ENCODE peak calls at places on chromosomes 12 and 14, in four cellular contexts. U, B, T and C are unnamed samples.

GRCh38 chr14:24913746-24914145 is 136.2 kb downstream of the STXBP6 start:
- DNase-seq in U (no peak), B (no peak), T (no peak), C (no peak)

GRCh38 chr12:129887047-129887568 is 16.7 kb downstream of the TMEM132D start:
- DNase-seq in U (peak; percentile 49), B (no peak), T (peak; percentile 62), C (no peak)

GRCh38 chr12:67434653-67435375 is 165.7 kb downstream of the CAND1 start:
- DNase-seq in U (peak; percentile 66), B (no peak), T (peak; percentile 99), C (peak; percentile 67)

GRCh38 chr14:104420990-104421389 is 158.6 kb upstream of the C14orf180 start:
- DNase-seq in U (no peak), B (no peak), T (no peak), C (no peak)

GRCh38 chr12:94586589-94587259 is 63.6 kb downstream of the TMCC3 start:
- DNase-seq in U (no peak), B (no peak), T (peak; percentile 76), C (no peak)

GRCh38 chr12:13386269-13387039 is 189.9 kb downstream of the EMP1 start:
- DNase-seq in U (no peak), B (no peak), T (no peak), C (no peak)

GRCh38 chr12:104957388-104958008 is 592 bp downstream of the SLC41A2 start:
- DNase-seq in U (no peak), B (peak; percentile 63), T (no peak), C (no peak)

GRCh38 chr14:98931911-98932310 is 340.1 kb downstream of the BCL11B start:
- DNase-seq in U (no peak), B (no peak), T (no peak), C (no peak)

GRCh38 chr12:108425238-108425795 is 86.2 kb upstream of the CMKLR1 start:
- DNase-seq in U (no peak), B (peak; percentile 54), T (no peak), C (no peak)

GRCh38 chr12:11658796-11659195 is 9.3 kb downstream of the ETV6 start:
- DNase-seq in U (no peak), B (no peak), T (peak; percentile 94), C (peak; percentile 67)

GRCh38 chr14:71753126-71753830 is 179.0 kb upstream of the RGS6 start:
- DNase-seq in U (peak; percentile 92), B (peak; percentile 96), T (peak; percentile 84), C (peak; percentile 68)

GRCh38 chr14:99203801-99204200 is 68.2 kb downstream of the BCL11B start:
- DNase-seq in U (no peak), B (no peak), T (no peak), C (no peak)

GRCh38 chr12:47303207-47303606 is 223.4 kb upstream of the AMIGO2 start:
- DNase-seq in U (no peak), B (no peak), T (peak; percentile 83), C (no peak)

GRCh38 chr14:99644723-99645544 is at the start of gene HHIPL1:
- DNase-seq in U (peak; percentile 48), B (peak; percentile 58), T (peak; percentile 64), C (no peak)

GRCh38 chr14:99733221-99733550 is 49.1 kb downstream of the CYP46A1 start:
- DNase-seq in U (no peak), B (no peak), T (no peak), C (no peak)

GRCh38 chr14:33806905-33807304 is 144.0 kb downstream of the EGLN3 start:
- DNase-seq in U (no peak), B (no peak), T (no peak), C (no peak)

GRCh38 chr12:5260591-5261086 is 171.3 kb upstream of the NTF3 start:
- DNase-seq in U (peak; percentile 31), B (no peak), T (no peak), C (no peak)

GRCh38 chr14:106790189-106791036 is 1264.0 kb downstream of the TMEM121 start:
- DNase-seq in U (no peak), B (peak; percentile 24), T (no peak), C (peak; percentile 32)

GRCh38 chr12:100779191-100779590 is 15.4 kb upstream of the ANO4 start:
- DNase-seq in U (no peak), B (no peak), T (no peak), C (no peak)

GRCh38 chr12:89064780-89065179 is 287.5 kb downstream of the DUSP6 start:
- DNase-seq in U (no peak), B (no peak), T (peak; percentile 66), C (peak; percentile 95)

GRCh38 chr14:99718811-99719192 is 34.7 kb downstream of the CYP46A1 start:
- DNase-seq in U (no peak), B (no peak), T (no peak), C (no peak)

GRCh38 chr12:52903285-52903854 is 1.5 kb downstream of the KRT8 start:
- DNase-seq in U (peak; percentile 87), B (peak; percentile 94), T (peak; percentile 84), C (peak; percentile 76)

GRCh38 chr14:73757381-73757780 is 43.2 kb upstream of the PNMA1 start:
- DNase-seq in U (no peak), B (no peak), T (no peak), C (no peak)

GRCh38 chr12:1197264-1198018 is 206.4 kb downstream of the ERC1 start:
- DNase-seq in U (no peak), B (no peak), T (peak; percentile 86), C (peak; percentile 96)

GRCh38 chr12:356276-356988 is 32.7 kb downstream of the KDM5A start:
- DNase-seq in U (no peak), B (no peak), T (peak; percentile 74), C (peak; percentile 36)

GRCh38 chr14:93984987-93985410 is 8.6 kb upstream of the ASB2 start:
- DNase-seq in U (peak; percentile 74), B (peak; percentile 69), T (peak; percentile 97), C (peak; percentile 54)

GRCh38 chr12:52358575-52359350 is 8.5 kb downstream of the KRT85 start:
- DNase-seq in U (no peak), B (no peak), T (peak; percentile 11), C (no peak)

GRCh38 chr12:56129210-56129691 is 1.2 kb downstream of the ESYT1 start:
- DNase-seq in U (peak; percentile 76), B (peak; percentile 77), T (peak; percentile 51), C (peak; percentile 54)

GRCh38 chr14:24238123-24238522 is 4.3 kb downstream of the TINF2 start:
- DNase-seq in U (peak; percentile 44), B (no peak), T (no peak), C (peak; percentile 79)

GRCh38 chr12:127108360-127109215 is 1158.4 kb upstream of the TMEM132C start:
- DNase-seq in U (peak; percentile 79), B (peak; percentile 59), T (peak; percentile 48), C (peak; percentile 60)

GRCh38 chr12:57772429-57773322 is at the start of gene EEF1AKMT3:
- DNase-seq in U (peak; percentile 70), B (peak; percentile 73), T (peak; percentile 54), C (peak; percentile 70)

GRCh38 chr12:97148941-97149559 is 242.0 kb downstream of the NEDD1 start:
- DNase-seq in U (peak; percentile 85), B (peak; percentile 89), T (peak; percentile 27), C (peak; percentile 26)

DNA sequence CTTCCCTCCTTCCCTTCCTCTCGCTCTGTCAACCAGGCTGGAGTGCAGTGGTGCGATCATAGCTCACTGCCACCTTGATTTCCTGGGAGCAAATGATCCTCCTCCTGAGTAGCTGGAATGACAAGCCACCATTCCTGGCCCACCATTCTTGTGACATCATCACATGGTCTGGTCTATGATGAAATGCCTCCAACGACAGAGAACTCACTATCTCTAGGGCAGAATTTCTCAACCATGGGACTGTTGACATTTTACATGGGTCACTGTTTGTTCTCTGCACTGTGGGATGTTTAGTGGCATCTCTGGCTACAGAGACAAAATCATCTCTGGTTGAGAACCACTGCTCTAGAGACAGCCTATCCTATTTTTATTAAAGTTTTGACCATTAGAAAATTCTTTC is 9.7 kb downstream of the VRK1 start:
- DNase-seq in U (peak; percentile 13), B (no peak), T (no peak), C (no peak)
- H3K27ac ChIP-seq in U (no peak overlapping the region), B (no peak overlapping the region), T (no peak overlapping the region), C (no peak overlapping the region)

GRCh38 chr14:103104389-103104653 is 9.8 kb downstream of the EXOC3L4 start:
- DNase-seq in U (no peak), B (no peak), T (no peak), C (no peak)
- TF ChIP-seq EZH2 in U (no peak), B (peak; percentile 27), T (peak; percentile 83), C (peak; percentile 7)

GRCh38 chr12:99057670-99058069 is 412.6 kb downstream of the APAF1 start:
- DNase-seq in U (no peak), B (no peak), T (no peak), C (no peak)
- H3K27ac ChIP-seq in U (no peak overlapping the region), B (no peak overlapping the region), T (no peak overlapping the region), C (no peak overlapping the region)

GRCh38 chr12:54368016-54368708 is 3.9 kb upstream of the GPR84 start:
- DNase-seq in U (no peak), B (no peak), T (no peak), C (no peak)
- TF ChIP-seq EZH2 in U (no peak), B (no peak), T (no peak), C (no peak)

GRCh38 chr12:131733874-131734273 is 23.0 kb downstream of the SFSWAP start:
- DNase-seq in U (no peak), B (no peak), T (no peak), C (no peak)

GRCh38 chr12:131735863-131736806 is 25.2 kb downstream of the SFSWAP start:
- DNase-seq in U (no peak), B (peak; percentile 21), T (no peak), C (no peak)

GRCh38 chr12:131735153-131735456 is 24.2 kb downstream of the SFSWAP start:
- DNase-seq in U (no peak), B (no peak), T (no peak), C (no peak)

GRCh38 chr12:131734336-131735152 is 23.7 kb downstream of the SFSWAP start:
- DNase-seq in U (no peak), B (no peak), T (no peak), C (no peak)

GRCh38 chr12:131732996-131733615 is 22.2 kb downstream of the SFSWAP start:
- DNase-seq in U (no peak), B (no peak), T (no peak), C (no peak)
- H3K27ac ChIP-seq in U (no peak overlapping the region), B (no peak overlapping the region), T (no peak overlapping the region), C (no peak overlapping the region)

GRCh38 chr12:54034784-54035310 is 2.0 kb downstream of the HOXC5 start:
- DNase-seq in U (no peak), B (peak; percentile 6), T (no peak), C (no peak)
- TF ChIP-seq EZH2 in U (no peak), B (peak; percentile 73), T (no peak), C (no peak)